ENCODE peak calls at places on chromosomes 11 and 22, in eight cellular contexts. One of them, this sample, is unnamed.

GRCh38 chr11:23252426-23252825 is 392.2 kb upstream of the CCDC179 start:
- DNase-seq in kidney epithelial cell: no peak
- DNase-seq in progenitor cell of endocrine pancreas: no peak
- DNase-seq in endothelial cell: no peak
- DNase-seq in HCT116: no peak
- DNase-seq in cardiac fibroblast: no peak
- DNase-seq in hepatocyte: no peak
- DNase-seq in GM06990: no peak
- DNase-seq in this sample: no peak

GRCh38 chr11:70546179-70546940 is 148.0 kb downstream of the CTTN start:
- DNase-seq in kidney epithelial cell: no peak
- DNase-seq in progenitor cell of endocrine pancreas: no peak
- DNase-seq in endothelial cell: no peak
- DNase-seq in HCT116: no peak
- DNase-seq in cardiac fibroblast: no peak
- DNase-seq in hepatocyte: no peak
- DNase-seq in GM06990: no peak
- DNase-seq in this sample: no peak

GRCh38 chr11:61080526-61080925 is 21.8 kb upstream of the CD5 start:
- DNase-seq in kidney epithelial cell: no peak
- DNase-seq in progenitor cell of endocrine pancreas: no peak
- DNase-seq in endothelial cell: no peak
- DNase-seq in HCT116: no peak
- DNase-seq in cardiac fibroblast: no peak
- DNase-seq in hepatocyte: no peak
- DNase-seq in GM06990: no peak
- DNase-seq in this sample: no peak

GRCh38 chr11:104164028-104164520 is at the start of gene PDGFD:
- DNase-seq in kidney epithelial cell: peak; percentile 23
- DNase-seq in progenitor cell of endocrine pancreas: peak; percentile 81
- DNase-seq in endothelial cell: peak; percentile 85
- DNase-seq in HCT116: no peak
- DNase-seq in cardiac fibroblast: peak; percentile 64
- DNase-seq in hepatocyte: peak; percentile 84
- DNase-seq in GM06990: peak; percentile 68
- DNase-seq in this sample: peak; percentile 84

GRCh38 chr11:3642071-3642951 is 519 bp upstream of the ART5 start:
- DNase-seq in kidney epithelial cell: peak; percentile 38
- DNase-seq in progenitor cell of endocrine pancreas: peak; percentile 87
- DNase-seq in endothelial cell: peak; percentile 86
- DNase-seq in HCT116: peak; percentile 72
- DNase-seq in cardiac fibroblast: peak; percentile 39
- DNase-seq in hepatocyte: peak; percentile 95
- DNase-seq in GM06990: peak; percentile 56
- DNase-seq in this sample: peak; percentile 76

GRCh38 chr11:95494167-95494566 is 263.2 kb upstream of the SESN3 start:
- DNase-seq in kidney epithelial cell: no peak
- DNase-seq in progenitor cell of endocrine pancreas: no peak
- DNase-seq in endothelial cell: no peak
- DNase-seq in HCT116: no peak
- DNase-seq in cardiac fibroblast: no peak
- DNase-seq in hepatocyte: no peak
- DNase-seq in GM06990: no peak
- DNase-seq in this sample: no peak

GRCh38 chr11:69462106-69463045 is 19.1 kb upstream of the LINC01488 start:
- DNase-seq in kidney epithelial cell: no peak
- DNase-seq in progenitor cell of endocrine pancreas: no peak
- DNase-seq in endothelial cell: no peak
- DNase-seq in HCT116: no peak
- DNase-seq in cardiac fibroblast: no peak
- DNase-seq in hepatocyte: no peak
- DNase-seq in GM06990: no peak
- DNase-seq in this sample: peak; percentile 30

GRCh38 chr11:1761857-1762536 is 1.7 kb downstream of the CTSD start:
- DNase-seq in kidney epithelial cell: no peak
- DNase-seq in progenitor cell of endocrine pancreas: no peak
- DNase-seq in endothelial cell: no peak
- DNase-seq in HCT116: no peak
- DNase-seq in cardiac fibroblast: peak; percentile 56
- DNase-seq in hepatocyte: no peak
- DNase-seq in GM06990: no peak
- DNase-seq in this sample: no peak

GRCh38 chr11:72102162-72102561 is 935 bp downstream of the LAMTOR1 start:
- DNase-seq in kidney epithelial cell: no peak
- DNase-seq in progenitor cell of endocrine pancreas: no peak
- DNase-seq in endothelial cell: no peak
- DNase-seq in HCT116: no peak
- DNase-seq in cardiac fibroblast: no peak
- DNase-seq in hepatocyte: no peak
- DNase-seq in GM06990: no peak
- DNase-seq in this sample: no peak

GRCh38 chr11:27839226-27839913 is 139.1 kb upstream of the BDNF start:
- DNase-seq in kidney epithelial cell: no peak
- DNase-seq in progenitor cell of endocrine pancreas: no peak
- DNase-seq in endothelial cell: no peak
- DNase-seq in HCT116: no peak
- DNase-seq in cardiac fibroblast: peak; percentile 49
- DNase-seq in hepatocyte: no peak
- DNase-seq in GM06990: no peak
- DNase-seq in this sample: peak; percentile 43

GRCh38 chr22:19480173-19480568 is 451 bp downstream of the CDC45 start:
- DNase-seq in kidney epithelial cell: no peak
- DNase-seq in progenitor cell of endocrine pancreas: no peak
- DNase-seq in endothelial cell: no peak
- DNase-seq in HCT116: no peak
- DNase-seq in cardiac fibroblast: no peak
- DNase-seq in hepatocyte: no peak
- DNase-seq in GM06990: no peak
- DNase-seq in this sample: no peak

GRCh38 chr11:86063536-86063935 is 5.3 kb downstream of the PICALM start:
- DNase-seq in kidney epithelial cell: no peak
- DNase-seq in progenitor cell of endocrine pancreas: no peak
- DNase-seq in endothelial cell: no peak
- DNase-seq in HCT116: no peak
- DNase-seq in cardiac fibroblast: peak; percentile 68
- DNase-seq in hepatocyte: no peak
- DNase-seq in GM06990: no peak
- DNase-seq in this sample: no peak

GRCh38 chr11:100825610-100826009 is 138.5 kb downstream of the ARHGAP42 start:
- DNase-seq in kidney epithelial cell: no peak
- DNase-seq in progenitor cell of endocrine pancreas: no peak
- DNase-seq in endothelial cell: no peak
- DNase-seq in HCT116: no peak
- DNase-seq in cardiac fibroblast: no peak
- DNase-seq in hepatocyte: no peak
- DNase-seq in GM06990: no peak
- DNase-seq in this sample: no peak

GRCh38 chr22:33451851-33452469 is 393.8 kb upstream of the SYN3 start:
- DNase-seq in kidney epithelial cell: no peak
- DNase-seq in progenitor cell of endocrine pancreas: no peak
- DNase-seq in endothelial cell: no peak
- DNase-seq in HCT116: no peak
- DNase-seq in cardiac fibroblast: no peak
- DNase-seq in hepatocyte: no peak
- DNase-seq in GM06990: no peak
- DNase-seq in this sample: no peak

GRCh38 chr22:25495286-25495685 is 69.2 kb upstream of the GRK3 start:
- DNase-seq in kidney epithelial cell: no peak
- DNase-seq in progenitor cell of endocrine pancreas: no peak
- DNase-seq in endothelial cell: no peak
- DNase-seq in HCT116: no peak
- DNase-seq in cardiac fibroblast: peak; percentile 18
- DNase-seq in hepatocyte: peak; percentile 17
- DNase-seq in GM06990: no peak
- DNase-seq in this sample: peak; percentile 3

GRCh38 chr11:108559340-108559739 is 34.2 kb downstream of the EXPH5 start:
- DNase-seq in kidney epithelial cell: no peak
- DNase-seq in progenitor cell of endocrine pancreas: no peak
- DNase-seq in endothelial cell: no peak
- DNase-seq in HCT116: no peak
- DNase-seq in cardiac fibroblast: peak; percentile 69
- DNase-seq in hepatocyte: no peak
- DNase-seq in GM06990: no peak
- DNase-seq in this sample: peak; percentile 26

GRCh38 chr22:17161991-17162390 is 2.9 kb upstream of the HDHD5 start:
- DNase-seq in kidney epithelial cell: no peak
- DNase-seq in progenitor cell of endocrine pancreas: no peak
- DNase-seq in endothelial cell: no peak
- DNase-seq in HCT116: no peak
- DNase-seq in cardiac fibroblast: no peak
- DNase-seq in hepatocyte: no peak
- DNase-seq in GM06990: no peak
- DNase-seq in this sample: no peak

GRCh38 chr11:20754957-20755356 is 85.6 kb downstream of the NELL1 start:
- DNase-seq in kidney epithelial cell: no peak
- DNase-seq in progenitor cell of endocrine pancreas: no peak
- DNase-seq in endothelial cell: no peak
- DNase-seq in HCT116: no peak
- DNase-seq in cardiac fibroblast: no peak
- DNase-seq in hepatocyte: peak; percentile 34
- DNase-seq in GM06990: no peak
- DNase-seq in this sample: no peak

GRCh38 chr11:2987881-2988280 is 4.2 kb downstream of the NAP1L4 start:
- DNase-seq in kidney epithelial cell: no peak
- DNase-seq in progenitor cell of endocrine pancreas: no peak
- DNase-seq in endothelial cell: no peak
- DNase-seq in HCT116: no peak
- DNase-seq in cardiac fibroblast: no peak
- DNase-seq in hepatocyte: no peak
- DNase-seq in GM06990: no peak
- DNase-seq in this sample: no peak

GRCh38 chr22:19877626-19878339 is 23.1 kb upstream of the GNB1L start:
- DNase-seq in kidney epithelial cell: no peak
- DNase-seq in progenitor cell of endocrine pancreas: no peak
- DNase-seq in endothelial cell: no peak
- DNase-seq in HCT116: no peak
- DNase-seq in cardiac fibroblast: peak; percentile 77
- DNase-seq in hepatocyte: no peak
- DNase-seq in GM06990: no peak
- DNase-seq in this sample: no peak

DNA sequence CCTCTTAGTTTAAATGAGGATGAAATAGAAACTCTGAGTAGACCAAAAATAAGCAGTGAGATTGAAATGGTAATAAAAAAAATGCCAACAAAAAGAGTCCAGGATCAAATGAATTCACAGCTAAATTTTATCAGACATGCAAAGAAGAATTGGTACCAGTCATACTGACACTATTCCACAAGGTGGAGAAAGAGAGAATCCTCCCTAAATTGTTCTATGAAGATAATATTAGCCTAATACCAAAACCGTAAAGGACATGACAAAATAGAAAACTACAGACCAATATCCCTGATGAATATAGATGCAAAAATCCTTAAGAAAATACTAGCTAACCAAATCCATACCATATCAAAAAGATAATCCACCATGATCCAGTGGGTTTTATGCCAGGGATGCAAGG is 169.8 kb upstream of the CHORDC1 start:
- DNase-seq in kidney epithelial cell: no peak
- DNase-seq in progenitor cell of endocrine pancreas: no peak
- DNase-seq in endothelial cell: no peak
- DNase-seq in HCT116: no peak
- DNase-seq in cardiac fibroblast: no peak
- DNase-seq in hepatocyte: no peak
- DNase-seq in GM06990: no peak
- DNase-seq in this sample: no peak
- TF ChIP-seq CTCF in kidney epithelial cell: no peak
- TF ChIP-seq CTCF in progenitor cell of endocrine pancreas: no peak
- TF ChIP-seq CTCF in endothelial cell: peak; percentile 39
- TF ChIP-seq CTCF in HCT116: no peak
- TF ChIP-seq CTCF in cardiac fibroblast: no peak
- TF ChIP-seq CTCF in hepatocyte: no peak
- TF ChIP-seq CTCF in GM06990: no peak
- TF ChIP-seq CTCF in this sample: no peak

GRCh38 chr22:29702025-29702930 is 17.5 kb upstream of the CABP7 start:
- DNase-seq in kidney epithelial cell: no peak
- DNase-seq in progenitor cell of endocrine pancreas: no peak
- DNase-seq in endothelial cell: no peak
- DNase-seq in HCT116: no peak
- DNase-seq in cardiac fibroblast: peak; percentile 8
- DNase-seq in hepatocyte: no peak
- DNase-seq in GM06990: no peak
- DNase-seq in this sample: no peak
- TF ChIP-seq CTCF in kidney epithelial cell: peak; percentile 16
- TF ChIP-seq CTCF in progenitor cell of endocrine pancreas: no peak
- TF ChIP-seq CTCF in endothelial cell: no peak
- TF ChIP-seq CTCF in HCT116: peak; percentile 19
- TF ChIP-seq CTCF in cardiac fibroblast: peak; percentile 14
- TF ChIP-seq CTCF in hepatocyte: no peak
- TF ChIP-seq CTCF in GM06990: no peak
- TF ChIP-seq CTCF in this sample: no peak

GRCh38 chr11:124891390-124891861 is 6.2 kb downstream of the ROBO4 start:
- DNase-seq in kidney epithelial cell: no peak
- DNase-seq in progenitor cell of endocrine pancreas: no peak
- DNase-seq in endothelial cell: peak; percentile 5
- DNase-seq in HCT116: no peak
- DNase-seq in cardiac fibroblast: no peak
- DNase-seq in hepatocyte: no peak
- DNase-seq in GM06990: no peak
- DNase-seq in this sample: no peak
- TF ChIP-seq CTCF in kidney epithelial cell: peak; percentile 2
- TF ChIP-seq CTCF in progenitor cell of endocrine pancreas: no peak
- TF ChIP-seq CTCF in endothelial cell: no peak
- TF ChIP-seq CTCF in HCT116: no peak
- TF ChIP-seq CTCF in cardiac fibroblast: peak; percentile 3
- TF ChIP-seq CTCF in hepatocyte: no peak
- TF ChIP-seq CTCF in GM06990: no peak
- TF ChIP-seq CTCF in this sample: no peak

GRCh38 chr22:30426395-30427353 is 1.1 kb downstream of the MTFP1 start:
- DNase-seq in kidney epithelial cell: peak; percentile 53
- DNase-seq in progenitor cell of endocrine pancreas: peak; percentile 54
- DNase-seq in endothelial cell: peak; percentile 81
- DNase-seq in HCT116: peak; percentile 85
- DNase-seq in cardiac fibroblast: peak; percentile 84
- DNase-seq in hepatocyte: peak; percentile 90
- DNase-seq in GM06990: peak; percentile 66
- DNase-seq in this sample: peak; percentile 81
- TF ChIP-seq CTCF in kidney epithelial cell: peak; percentile 81
- TF ChIP-seq CTCF in progenitor cell of endocrine pancreas: peak; percentile 61
- TF ChIP-seq CTCF in endothelial cell: peak; percentile 54
- TF ChIP-seq CTCF in HCT116: no peak
- TF ChIP-seq CTCF in cardiac fibroblast: peak; percentile 81
- TF ChIP-seq CTCF in hepatocyte: peak; percentile 63
- TF ChIP-seq CTCF in GM06990: peak; percentile 70
- TF ChIP-seq CTCF in this sample: peak; percentile 80

DNA sequence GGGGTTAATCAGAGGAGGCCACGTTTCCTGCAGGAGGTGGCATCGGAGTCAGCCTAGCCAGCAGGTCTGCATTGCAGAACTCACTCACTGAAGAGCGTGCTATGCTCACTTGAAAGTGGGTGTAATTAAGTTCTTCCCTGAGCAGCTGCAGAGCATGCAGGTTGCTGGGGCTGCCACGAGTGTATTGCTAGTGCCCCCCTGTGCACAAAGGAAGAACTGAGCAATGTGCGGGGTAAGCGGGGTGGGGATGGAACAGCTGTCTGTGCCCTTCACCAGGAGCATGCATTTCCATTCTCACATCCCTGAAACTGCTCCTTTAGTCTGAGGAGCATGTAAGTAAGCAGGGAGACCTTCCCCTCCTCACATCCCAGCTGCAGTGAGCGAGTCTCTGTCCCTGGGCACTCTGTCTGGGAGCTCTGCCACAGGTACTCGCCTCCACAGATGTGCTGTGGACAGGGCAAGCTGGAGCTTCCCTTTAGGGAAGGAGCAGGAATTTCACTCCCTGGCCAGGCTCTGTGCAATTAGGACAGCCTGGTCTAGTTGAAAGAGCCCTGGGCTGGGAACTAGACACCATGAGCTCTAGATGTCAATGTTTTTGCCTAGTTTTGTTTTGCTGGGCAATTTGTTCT is 1031.8 kb downstream of the NTM start:
- DNase-seq in kidney epithelial cell: peak; percentile 12
- DNase-seq in progenitor cell of endocrine pancreas: peak; percentile 13
- DNase-seq in endothelial cell: peak; percentile 77
- DNase-seq in HCT116: no peak
- DNase-seq in cardiac fibroblast: peak; percentile 59
- DNase-seq in hepatocyte: peak; percentile 65
- DNase-seq in GM06990: peak; percentile 59
- DNase-seq in this sample: peak; percentile 40
- TF ChIP-seq CTCF in kidney epithelial cell: peak; percentile 75
- TF ChIP-seq CTCF in progenitor cell of endocrine pancreas: peak; percentile 61
- TF ChIP-seq CTCF in endothelial cell: peak; percentile 71
- TF ChIP-seq CTCF in HCT116: no peak
- TF ChIP-seq CTCF in cardiac fibroblast: peak; percentile 62
- TF ChIP-seq CTCF in hepatocyte: peak; percentile 54
- TF ChIP-seq CTCF in GM06990: peak; percentile 84
- TF ChIP-seq CTCF in this sample: peak; percentile 40